ENCODE peak calls at places on chromosome 4, in six cellular contexts. One of them, this sample, is unnamed.
A peak's percentile ranks its signal among the peaks of the same experiment; 100 is the strongest.

GRCh38 chr4:95908806-95909205 is 68.9 kb downstream of the PDHA2 start:
- DNase-seq in heart right ventricle: no peak
- DNase-seq in neural crest cell: no peak
- DNase-seq in AG04449: no peak
- DNase-seq in foreskin fibroblast: no peak
- DNase-seq in MM.1S: no peak
- DNase-seq in this sample: no peak

GRCh38 chr4:80153800-80154546 is 43.3 kb upstream of the PRDM8 start:
- DNase-seq in MM.1S: no peak
- DNase-seq in heart right ventricle: no peak
- DNase-seq in AG04449: no peak
- DNase-seq in foreskin fibroblast: peak; percentile 27
- DNase-seq in neural crest cell: no peak
- DNase-seq in this sample: no peak

GRCh38 chr4:84480082-84480481 is 19.0 kb downstream of the NKX6-1 start:
- DNase-seq in MM.1S: no peak
- DNase-seq in heart right ventricle: no peak
- DNase-seq in foreskin fibroblast: no peak
- DNase-seq in AG04449: no peak
- DNase-seq in neural crest cell: no peak
- DNase-seq in this sample: no peak

GRCh38 chr4:7967063-7967440 is 27.4 kb upstream of the AFAP1 start:
- DNase-seq in neural crest cell: no peak
- DNase-seq in foreskin fibroblast: no peak
- DNase-seq in heart right ventricle: no peak
- DNase-seq in AG04449: no peak
- DNase-seq in MM.1S: no peak
- DNase-seq in this sample: no peak

GRCh38 chr4:53987761-53988171 is 76.6 kb downstream of the CHIC2 start:
- DNase-seq in heart right ventricle: no peak
- DNase-seq in neural crest cell: no peak
- DNase-seq in MM.1S: no peak
- DNase-seq in AG04449: peak; percentile 36
- DNase-seq in foreskin fibroblast: peak; percentile 74
- DNase-seq in this sample: no peak

GRCh38 chr4:86117781-86118302 is 242.0 kb downstream of the MAPK10 start:
- DNase-seq in MM.1S: no peak
- DNase-seq in neural crest cell: no peak
- DNase-seq in heart right ventricle: no peak
- DNase-seq in foreskin fibroblast: peak; percentile 56
- DNase-seq in AG04449: peak; percentile 94
- DNase-seq in this sample: peak; percentile 78

GRCh38 chr4:16674133-16674532 is 224.3 kb downstream of the LDB2 start:
- DNase-seq in foreskin fibroblast: no peak
- DNase-seq in MM.1S: no peak
- DNase-seq in heart right ventricle: no peak
- DNase-seq in neural crest cell: no peak
- DNase-seq in AG04449: no peak
- DNase-seq in this sample: no peak

GRCh38 chr4:8125526-8126056 is 33.0 kb downstream of the ABLIM2 start:
- DNase-seq in foreskin fibroblast: no peak
- DNase-seq in MM.1S: no peak
- DNase-seq in heart right ventricle: peak; percentile 2
- DNase-seq in neural crest cell: no peak
- DNase-seq in AG04449: no peak
- DNase-seq in this sample: no peak

GRCh38 chr4:10456270-10457254 is 664 bp downstream of the ZNF518B start:
- DNase-seq in MM.1S: peak; percentile 50
- DNase-seq in neural crest cell: peak; percentile 34
- DNase-seq in foreskin fibroblast: peak; percentile 55
- DNase-seq in heart right ventricle: peak; percentile 55
- DNase-seq in AG04449: no peak
- DNase-seq in this sample: no peak

GRCh38 chr4:88216395-88216794 is 58.0 kb upstream of the ABCG2 start:
- DNase-seq in MM.1S: no peak
- DNase-seq in AG04449: no peak
- DNase-seq in neural crest cell: no peak
- DNase-seq in heart right ventricle: no peak
- DNase-seq in foreskin fibroblast: no peak
- DNase-seq in this sample: no peak

GRCh38 chr4:304987-305680 is at the start of gene ZNF732:
- DNase-seq in heart right ventricle: peak; percentile 18
- DNase-seq in foreskin fibroblast: peak; percentile 6
- DNase-seq in AG04449: no peak
- DNase-seq in neural crest cell: peak; percentile 45
- DNase-seq in MM.1S: no peak
- DNase-seq in this sample: peak; percentile 3

GRCh38 chr4:187042251-187042650 is 318.6 kb upstream of the FAT1 start:
- DNase-seq in neural crest cell: no peak
- DNase-seq in heart right ventricle: no peak
- DNase-seq in AG04449: no peak
- DNase-seq in foreskin fibroblast: no peak
- DNase-seq in MM.1S: no peak
- DNase-seq in this sample: no peak

GRCh38 chr4:169008478-169008877 is 1.6 kb downstream of the CBR4 start:
- DNase-seq in MM.1S: no peak
- DNase-seq in AG04449: no peak
- DNase-seq in neural crest cell: no peak
- DNase-seq in foreskin fibroblast: no peak
- DNase-seq in heart right ventricle: no peak
- DNase-seq in this sample: no peak

GRCh38 chr4:46993075-46994006 is at the start of gene GABRA4:
- DNase-seq in MM.1S: no peak
- DNase-seq in foreskin fibroblast: no peak
- DNase-seq in neural crest cell: peak; percentile 2
- DNase-seq in heart right ventricle: peak; percentile 24
- DNase-seq in AG04449: no peak
- DNase-seq in this sample: no peak

GRCh38 chr4:6189511-6189910 is 10.8 kb downstream of the JAKMIP1 start:
- DNase-seq in foreskin fibroblast: no peak
- DNase-seq in neural crest cell: no peak
- DNase-seq in heart right ventricle: no peak
- DNase-seq in MM.1S: no peak
- DNase-seq in AG04449: no peak
- DNase-seq in this sample: no peak

GRCh38 chr4:167897116-167897515 is 195.2 kb upstream of the ANXA10 start:
- DNase-seq in AG04449: no peak
- DNase-seq in heart right ventricle: no peak
- DNase-seq in MM.1S: no peak
- DNase-seq in foreskin fibroblast: peak; percentile 56
- DNase-seq in neural crest cell: peak; percentile 6
- DNase-seq in this sample: peak; percentile 1

GRCh38 chr4:38563703-38564490 is 100.1 kb upstream of the KLF3 start:
- DNase-seq in MM.1S: no peak
- DNase-seq in AG04449: no peak
- DNase-seq in neural crest cell: no peak
- DNase-seq in foreskin fibroblast: no peak
- DNase-seq in heart right ventricle: no peak
- DNase-seq in this sample: no peak

GRCh38 chr4:151809716-151810115 is 48.9 kb upstream of the GATB start:
- DNase-seq in neural crest cell: no peak
- DNase-seq in MM.1S: no peak
- DNase-seq in heart right ventricle: no peak
- DNase-seq in AG04449: no peak
- DNase-seq in foreskin fibroblast: no peak
- DNase-seq in this sample: no peak

GRCh38 chr4:65825121-65825520 is 154.8 kb upstream of the EPHA5 start:
- DNase-seq in neural crest cell: no peak
- DNase-seq in MM.1S: no peak
- DNase-seq in foreskin fibroblast: no peak
- DNase-seq in heart right ventricle: no peak
- DNase-seq in AG04449: no peak
- DNase-seq in this sample: no peak

GRCh38 chr4:141713771-141714445 is 77.5 kb downstream of the IL15 start:
- DNase-seq in heart right ventricle: no peak
- DNase-seq in neural crest cell: no peak
- DNase-seq in foreskin fibroblast: peak; percentile 45
- DNase-seq in AG04449: no peak
- DNase-seq in MM.1S: no peak
- DNase-seq in this sample: no peak

GRCh38 chr4:26737385-26737784 is 123.3 kb upstream of the STIM2 start:
- DNase-seq in foreskin fibroblast: no peak
- DNase-seq in AG04449: no peak
- DNase-seq in MM.1S: no peak
- DNase-seq in heart right ventricle: no peak
- DNase-seq in neural crest cell: no peak
- DNase-seq in this sample: no peak

GRCh38 chr4:2248821-2249261 is 6.9 kb upstream of the HAUS3 start:
- DNase-seq in MM.1S: no peak
- DNase-seq in neural crest cell: no peak
- DNase-seq in foreskin fibroblast: no peak
- DNase-seq in AG04449: no peak
- DNase-seq in heart right ventricle: no peak
- DNase-seq in this sample: no peak

GRCh38 chr4:33626242-33626641 is 2618.1 kb downstream of the ARAP2 start:
- DNase-seq in heart right ventricle: no peak
- DNase-seq in AG04449: no peak
- DNase-seq in neural crest cell: no peak
- DNase-seq in foreskin fibroblast: no peak
- DNase-seq in MM.1S: no peak
- DNase-seq in this sample: no peak

GRCh38 chr4:54315561-54315960 is 86.5 kb downstream of the PDGFRA start:
- DNase-seq in foreskin fibroblast: no peak
- DNase-seq in neural crest cell: no peak
- DNase-seq in AG04449: no peak
- DNase-seq in MM.1S: peak; percentile 82
- DNase-seq in heart right ventricle: no peak
- DNase-seq in this sample: no peak

GRCh38 chr4:85842540-85842939 is 367.6 kb downstream of the ARHGAP24 start:
- DNase-seq in MM.1S: no peak
- DNase-seq in neural crest cell: no peak
- DNase-seq in heart right ventricle: no peak
- DNase-seq in AG04449: no peak
- DNase-seq in foreskin fibroblast: no peak
- DNase-seq in this sample: no peak

GRCh38 chr4:123986268-123986798 is 589.7 kb downstream of the SPRY1 start:
- DNase-seq in MM.1S: no peak
- DNase-seq in foreskin fibroblast: peak; percentile 76
- DNase-seq in heart right ventricle: peak; percentile 19
- DNase-seq in AG04449: peak; percentile 88
- DNase-seq in neural crest cell: no peak
- DNase-seq in this sample: peak; percentile 49

GRCh38 chr4:2570551-2571222 is 34.2 kb downstream of the FAM193A start:
- DNase-seq in MM.1S: no peak
- DNase-seq in heart right ventricle: no peak
- DNase-seq in neural crest cell: no peak
- DNase-seq in AG04449: no peak
- DNase-seq in foreskin fibroblast: no peak
- DNase-seq in this sample: no peak

GRCh38 chr4:17817027-17817426 is 6.2 kb downstream of the NCAPG start:
- DNase-seq in MM.1S: peak; percentile 65
- DNase-seq in foreskin fibroblast: peak; percentile 52
- DNase-seq in neural crest cell: no peak
- DNase-seq in AG04449: peak; percentile 47
- DNase-seq in heart right ventricle: no peak
- DNase-seq in this sample: peak; percentile 62

GRCh38 chr4:125387770-125388169 is 73.0 kb downstream of the FAT4 start:
- DNase-seq in AG04449: no peak
- DNase-seq in MM.1S: no peak
- DNase-seq in neural crest cell: no peak
- DNase-seq in foreskin fibroblast: no peak
- DNase-seq in heart right ventricle: no peak
- DNase-seq in this sample: no peak

GRCh38 chr4:137454767-137455166 is 77.5 kb downstream of the PCDH18 start:
- DNase-seq in neural crest cell: no peak
- DNase-seq in heart right ventricle: no peak
- DNase-seq in AG04449: no peak
- DNase-seq in foreskin fibroblast: no peak
- DNase-seq in MM.1S: no peak
- DNase-seq in this sample: no peak

GRCh38 chr4:2906218-2906617 is 57.0 kb downstream of the NOP14 start:
- DNase-seq in AG04449: no peak
- DNase-seq in MM.1S: no peak
- DNase-seq in neural crest cell: no peak
- DNase-seq in heart right ventricle: no peak
- DNase-seq in foreskin fibroblast: no peak
- DNase-seq in this sample: no peak

GRCh38 chr4:75904086-75904485 is 1.8 kb upstream of the PPEF2 start:
- DNase-seq in AG04449: no peak
- DNase-seq in neural crest cell: no peak
- DNase-seq in foreskin fibroblast: no peak
- DNase-seq in MM.1S: no peak
- DNase-seq in heart right ventricle: no peak
- DNase-seq in this sample: no peak

GRCh38 chr4:41213563-41214157 is 682 bp downstream of the APBB2 start:
- DNase-seq in AG04449: no peak
- DNase-seq in MM.1S: no peak
- DNase-seq in neural crest cell: peak; percentile 12
- DNase-seq in heart right ventricle: peak; percentile 37
- DNase-seq in foreskin fibroblast: no peak
- DNase-seq in this sample: no peak
- TF ChIP-seq CTCF in AG04449: no peak
- TF ChIP-seq CTCF in MM.1S: no peak
- TF ChIP-seq CTCF in neural crest cell: peak; percentile 17
- TF ChIP-seq CTCF in heart right ventricle: no peak
- TF ChIP-seq CTCF in foreskin fibroblast: no peak
- TF ChIP-seq CTCF in this sample: no peak

DNA sequence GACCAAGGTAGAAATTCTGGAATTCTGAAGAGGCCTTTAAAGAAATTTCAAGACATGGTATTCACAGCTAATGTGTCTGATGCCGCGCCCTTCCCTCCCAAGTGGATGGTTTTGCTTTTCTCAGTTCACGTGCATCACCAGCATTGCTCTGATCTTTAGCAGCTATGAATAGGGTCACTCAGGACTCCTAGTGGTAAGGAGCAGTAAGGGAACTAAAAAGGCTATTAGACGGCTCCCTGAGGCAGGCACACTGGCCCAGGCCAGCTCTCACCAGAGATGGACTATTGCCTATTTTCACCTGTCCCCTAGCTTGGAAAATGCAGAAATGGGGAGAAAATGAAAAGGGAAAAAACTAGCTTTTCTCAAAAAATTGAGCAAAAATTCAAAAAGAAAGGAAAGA is 447.5 kb upstream of the RASGEF1B start:
- DNase-seq in AG04449: no peak
- DNase-seq in neural crest cell: no peak
- DNase-seq in MM.1S: peak; percentile 35
- DNase-seq in heart right ventricle: no peak
- DNase-seq in foreskin fibroblast: no peak
- DNase-seq in this sample: no peak
- TF ChIP-seq CTCF in AG04449: no peak
- TF ChIP-seq CTCF in neural crest cell: peak; percentile 54
- TF ChIP-seq CTCF in MM.1S: peak; percentile 19
- TF ChIP-seq CTCF in heart right ventricle: peak; percentile 13
- TF ChIP-seq CTCF in foreskin fibroblast: no peak
- TF ChIP-seq CTCF in this sample: peak; percentile 6

GRCh38 chr4:162126754-162127153 is 37.0 kb downstream of the FSTL5 start:
- DNase-seq in heart right ventricle: no peak
- DNase-seq in AG04449: no peak
- DNase-seq in foreskin fibroblast: no peak
- DNase-seq in MM.1S: no peak
- DNase-seq in neural crest cell: no peak
- DNase-seq in this sample: no peak

GRCh38 chr4:162131256-162131655 is 32.5 kb downstream of the FSTL5 start:
- DNase-seq in AG04449: no peak
- DNase-seq in foreskin fibroblast: no peak
- DNase-seq in heart right ventricle: no peak
- DNase-seq in MM.1S: no peak
- DNase-seq in neural crest cell: no peak
- DNase-seq in this sample: no peak
- TF ChIP-seq CTCF in AG04449: no peak
- TF ChIP-seq CTCF in foreskin fibroblast: no peak
- TF ChIP-seq CTCF in heart right ventricle: no peak
- TF ChIP-seq CTCF in MM.1S: peak; percentile 6
- TF ChIP-seq CTCF in neural crest cell: peak; percentile 59
- TF ChIP-seq CTCF in this sample: no peak

GRCh38 chr4:120714581-120714980 is 207.9 kb downstream of the PRDM5 start:
- DNase-seq in neural crest cell: no peak
- DNase-seq in foreskin fibroblast: no peak
- DNase-seq in heart right ventricle: no peak
- DNase-seq in MM.1S: no peak
- DNase-seq in AG04449: no peak
- DNase-seq in this sample: no peak
- TF ChIP-seq CTCF in neural crest cell: no peak
- TF ChIP-seq CTCF in foreskin fibroblast: no peak
- TF ChIP-seq CTCF in heart right ventricle: no peak
- TF ChIP-seq CTCF in MM.1S: no peak
- TF ChIP-seq CTCF in AG04449: no peak
- TF ChIP-seq CTCF in this sample: no peak

This sample was measured in AG09319.